ENCODE peak calls at places on chromosomes 5 and 9, in nine cellular contexts. T is choroid plexus epithelial cell; A is AG09309; C is EL; X is iPS-NIHi11; B is H1; I is H9; H is CD8-positive, alpha-beta T cell; O is GM12891. W is an unnamed sample.

GRCh38 chr9:34612788-34613390 is 992 bp upstream of the RPP25L start:
- DNase-seq in T (peak), A (peak), C (peak), X (peak), B (peak), I (peak), H (peak), O (no peak), W (peak)

GRCh38 chr9:117535439-117535838 is 120.6 kb upstream of the ASTN2 start:
- DNase-seq in T (no peak), A (no peak), C (no peak), X (peak), B (no peak), I (peak), H (no peak), O (no peak), W (no peak)

GRCh38 chr5:88675758-88676636 is 207.0 kb downstream of the MEF2C start:
- DNase-seq in T (no peak), A (no peak), C (peak), X (peak), B (peak), I (peak), H (no peak), O (no peak), W (no peak)

GRCh38 chr5:97208714-97209113 is 25.7 kb upstream of the RIOK2 start:
- DNase-seq in T (no peak), A (no peak), C (no peak), X (no peak), B (no peak), I (no peak), H (no peak), O (no peak), W (no peak)

GRCh38 chr9:70256123-70256551 is 2.6 kb upstream of the SMC5 start:
- DNase-seq in T (peak), A (peak), C (peak), X (no peak), B (no peak), I (no peak), H (no peak), O (no peak), W (no peak)

GRCh38 chr9:2178034-2178734 is 163.0 kb downstream of the SMARCA2 start:
- DNase-seq in T (no peak), A (no peak), C (no peak), X (no peak), B (no peak), I (no peak), H (no peak), O (no peak), W (no peak)

GRCh38 chr9:27117489-27118135 is 8.6 kb downstream of the TEK start:
- DNase-seq in T (peak), A (no peak), C (no peak), X (peak), B (no peak), I (peak), H (no peak), O (no peak), W (no peak)

GRCh38 chr5:22918511-22918910 is 65.4 kb upstream of the CDH12 start:
- DNase-seq in T (peak), A (no peak), C (no peak), X (no peak), B (no peak), I (no peak), H (no peak), O (no peak), W (no peak)

GRCh38 chr9:83449166-83449565 is 89.0 kb downstream of the FRMD3 start:
- DNase-seq in T (no peak), A (no peak), C (no peak), X (no peak), B (no peak), I (no peak), H (no peak), O (no peak), W (no peak)

GRCh38 chr9:123928471-123929176 is 1.3 kb downstream of the DENND1A start:
- DNase-seq in T (peak), A (no peak), C (peak), X (no peak), B (no peak), I (no peak), H (no peak), O (no peak), W (no peak)

GRCh38 chr9:86407022-86407421 is 52.8 kb upstream of the TUT7 start:
- DNase-seq in T (peak), A (no peak), C (peak), X (no peak), B (no peak), I (peak), H (no peak), O (no peak), W (no peak)

GRCh38 chr9:84230355-84231136 is 110.0 kb downstream of the SLC28A3 start:
- DNase-seq in T (no peak), A (peak), C (peak), X (no peak), B (no peak), I (no peak), H (no peak), O (no peak), W (no peak)

GRCh38 chr9:121404906-121405305 is 34.9 kb upstream of the STOM start:
- DNase-seq in T (no peak), A (no peak), C (no peak), X (no peak), B (no peak), I (no peak), H (no peak), O (no peak), W (no peak)

GRCh38 chr5:14574891-14575496 is 6.6 kb upstream of the OTULINL start:
- DNase-seq in T (no peak), A (no peak), C (no peak), X (no peak), B (no peak), I (no peak), H (no peak), O (no peak), W (no peak)

GRCh38 chr9:93231121-93231694 is 47.3 kb downstream of the WNK2 start:
- DNase-seq in T (no peak), A (no peak), C (no peak), X (no peak), B (no peak), I (no peak), H (no peak), O (no peak), W (no peak)

GRCh38 chr9:130879863-130880411 is 16.7 kb downstream of the QRFP start:
- DNase-seq in T (no peak), A (no peak), C (no peak), X (no peak), B (no peak), I (no peak), H (no peak), O (no peak), W (no peak)

GRCh38 chr5:80860934-80861613 is 99.1 kb upstream of the RASGRF2 start:
- DNase-seq in T (peak), A (peak), C (peak), X (peak), B (no peak), I (no peak), H (no peak), O (no peak), W (no peak)

GRCh38 chr9:92275541-92275940 is 18.0 kb downstream of the IARS1 start:
- DNase-seq in T (peak), A (no peak), C (no peak), X (no peak), B (no peak), I (no peak), H (no peak), O (no peak), W (no peak)

GRCh38 chr5:146368137-146368536 is 29.5 kb downstream of the POU4F3 start:
- DNase-seq in T (peak), A (no peak), C (no peak), X (no peak), B (no peak), I (no peak), H (no peak), O (no peak), W (no peak)

GRCh38 chr9:129497064-129497836 is 123.7 kb downstream of the C9orf50 start:
- DNase-seq in T (no peak), A (no peak), C (peak), X (peak), B (no peak), I (peak), H (no peak), O (no peak), W (no peak)

W was measured in T-helper 1 cell.